ENCODE peak calls at places on chromosomes 3 and 15, in four cellular contexts. One of them, this sample, is unnamed.

GRCh38 chr3:72329354-72329753 is 518.9 kb downstream of the SHQ1 start:
- DNase-seq in K562: no peak
- DNase-seq in HepG2: no peak
- DNase-seq in GM12878: no peak
- DNase-seq in this sample: no peak

GRCh38 chr3:150312018-150312657 is 96.0 kb upstream of the TSC22D2 start:
- DNase-seq in GM12878: no peak
- DNase-seq in K562: no peak
- DNase-seq in HepG2: no peak
- DNase-seq in this sample: peak; percentile 16

GRCh38 chr3:186226466-186226865 is 117.6 kb upstream of the ETV5 start:
- DNase-seq in GM12878: no peak
- DNase-seq in HepG2: no peak
- DNase-seq in K562: no peak
- DNase-seq in this sample: no peak

GRCh38 chr15:99411234-99411633 is 154.6 kb upstream of the MEF2A start:
- DNase-seq in GM12878: no peak
- DNase-seq in K562: no peak
- DNase-seq in HepG2: no peak
- DNase-seq in this sample: no peak

GRCh38 chr3:20130122-20130521 is 55.9 kb downstream of the SGO1 start:
- DNase-seq in GM12878: no peak
- DNase-seq in HepG2: no peak
- DNase-seq in K562: no peak
- DNase-seq in this sample: no peak

GRCh38 chr3:153219147-153219546 is 57.1 kb downstream of the RAP2B start:
- DNase-seq in GM12878: no peak
- DNase-seq in K562: no peak
- DNase-seq in HepG2: no peak
- DNase-seq in this sample: no peak

GRCh38 chr15:35320158-35320780 is 225.7 kb downstream of the DPH6 start:
- DNase-seq in HepG2: no peak
- DNase-seq in GM12878: no peak
- DNase-seq in K562: no peak
- DNase-seq in this sample: no peak

GRCh38 chr3:101898752-101899169 is 49.4 kb downstream of the NFKBIZ start:
- DNase-seq in K562: no peak
- DNase-seq in HepG2: no peak
- DNase-seq in GM12878: peak; percentile 81
- DNase-seq in this sample: no peak

GRCh38 chr3:123202451-123202850 is 708 bp downstream of the SEC22A start:
- DNase-seq in HepG2: peak; percentile 5
- DNase-seq in GM12878: no peak
- DNase-seq in K562: peak; percentile 16
- DNase-seq in this sample: peak; percentile 36

DNA sequence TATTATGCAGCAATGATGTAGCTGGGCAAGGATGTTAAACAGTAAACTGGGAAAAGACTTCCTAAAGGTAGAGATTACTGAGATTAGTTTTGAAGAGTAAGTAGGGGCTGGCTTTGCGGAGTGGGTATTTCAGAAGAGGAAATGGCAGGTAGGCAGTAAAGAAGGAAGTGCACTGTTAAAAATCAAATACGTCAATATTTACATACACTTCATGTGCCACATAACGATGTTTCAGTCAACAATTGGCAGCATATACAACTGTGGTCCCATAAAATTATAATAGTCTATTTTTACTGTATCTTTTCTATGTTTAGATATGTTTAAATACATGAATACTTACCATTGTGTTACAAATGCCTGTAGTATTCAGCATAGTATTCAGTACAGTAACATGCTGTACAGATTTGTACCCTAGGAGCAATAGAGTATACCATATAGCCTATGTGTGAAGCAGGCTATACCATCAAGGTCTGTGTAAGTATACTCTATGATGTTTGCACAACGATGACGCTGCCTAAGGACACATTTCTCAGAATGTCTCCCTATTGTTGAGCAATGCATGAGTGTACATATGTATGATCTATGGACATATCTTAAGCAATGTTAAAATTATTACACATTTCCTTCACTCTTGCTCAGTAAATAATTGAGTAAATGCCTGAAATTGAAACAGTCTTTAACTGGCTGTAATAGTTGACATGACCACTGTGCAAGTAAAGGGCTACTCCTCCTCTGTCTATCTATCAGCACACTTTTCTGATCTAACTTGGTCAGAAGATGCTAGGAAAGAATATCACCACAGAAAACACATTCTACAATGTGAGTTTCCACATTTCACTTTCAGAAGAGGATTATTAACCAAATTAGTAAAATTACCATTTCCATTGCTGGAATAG is 196.7 kb downstream of the ISL2 start:
- DNase-seq in HepG2: peak; percentile 81
- DNase-seq in K562: no peak
- DNase-seq in GM12878: no peak
- DNase-seq in this sample: peak; percentile 51
- TF ChIP-seq CHD4 in HepG2: no peak
- TF ChIP-seq CHD4 in K562: no peak
- TF ChIP-seq CHD4 in GM12878: no peak
- TF ChIP-seq CHD4 in this sample: no peak

GRCh38 chr15:74573987-74574386 is 33.0 kb downstream of the ARID3B start:
- DNase-seq in GM12878: no peak
- DNase-seq in HepG2: no peak
- DNase-seq in K562: no peak
- DNase-seq in this sample: no peak
- TF ChIP-seq CEBPB in GM12878: no peak
- TF ChIP-seq CEBPB in HepG2: no peak
- TF ChIP-seq CEBPB in K562: no peak
- TF ChIP-seq CEBPB in this sample: no peak

GRCh38 chr15:41671656-41672636 is 11.7 kb downstream of the MGA start:
- DNase-seq in HepG2: no peak
- DNase-seq in K562: no peak
- DNase-seq in GM12878: no peak
- DNase-seq in this sample: no peak

GRCh38 chr15:41661078-41661528 is 898 bp downstream of the MGA start:
- DNase-seq in K562: peak; percentile 38
- DNase-seq in HepG2: no peak
- DNase-seq in GM12878: no peak
- DNase-seq in this sample: no peak

GRCh38 chr15:41661529-41662225 is 1.5 kb downstream of the MGA start:
- DNase-seq in HepG2: peak; percentile 74
- DNase-seq in K562: peak; percentile 89
- DNase-seq in GM12878: peak; percentile 43
- DNase-seq in this sample: peak; percentile 55

GRCh38 chr15:41660235-41661077 is at the start of gene MGA:
- DNase-seq in K562: peak; percentile 97
- DNase-seq in GM12878: peak; percentile 84
- DNase-seq in HepG2: peak; percentile 74
- DNase-seq in this sample: peak; percentile 87

GRCh38 chr15:41666353-41666920 is 6.2 kb downstream of the MGA start:
- DNase-seq in K562: no peak
- DNase-seq in GM12878: no peak
- DNase-seq in HepG2: no peak
- DNase-seq in this sample: no peak
- TF ChIP-seq CHD4 in K562: no peak
- TF ChIP-seq CHD4 in GM12878: no peak
- TF ChIP-seq CHD4 in HepG2: no peak
- TF ChIP-seq CHD4 in this sample: no peak

DNA sequence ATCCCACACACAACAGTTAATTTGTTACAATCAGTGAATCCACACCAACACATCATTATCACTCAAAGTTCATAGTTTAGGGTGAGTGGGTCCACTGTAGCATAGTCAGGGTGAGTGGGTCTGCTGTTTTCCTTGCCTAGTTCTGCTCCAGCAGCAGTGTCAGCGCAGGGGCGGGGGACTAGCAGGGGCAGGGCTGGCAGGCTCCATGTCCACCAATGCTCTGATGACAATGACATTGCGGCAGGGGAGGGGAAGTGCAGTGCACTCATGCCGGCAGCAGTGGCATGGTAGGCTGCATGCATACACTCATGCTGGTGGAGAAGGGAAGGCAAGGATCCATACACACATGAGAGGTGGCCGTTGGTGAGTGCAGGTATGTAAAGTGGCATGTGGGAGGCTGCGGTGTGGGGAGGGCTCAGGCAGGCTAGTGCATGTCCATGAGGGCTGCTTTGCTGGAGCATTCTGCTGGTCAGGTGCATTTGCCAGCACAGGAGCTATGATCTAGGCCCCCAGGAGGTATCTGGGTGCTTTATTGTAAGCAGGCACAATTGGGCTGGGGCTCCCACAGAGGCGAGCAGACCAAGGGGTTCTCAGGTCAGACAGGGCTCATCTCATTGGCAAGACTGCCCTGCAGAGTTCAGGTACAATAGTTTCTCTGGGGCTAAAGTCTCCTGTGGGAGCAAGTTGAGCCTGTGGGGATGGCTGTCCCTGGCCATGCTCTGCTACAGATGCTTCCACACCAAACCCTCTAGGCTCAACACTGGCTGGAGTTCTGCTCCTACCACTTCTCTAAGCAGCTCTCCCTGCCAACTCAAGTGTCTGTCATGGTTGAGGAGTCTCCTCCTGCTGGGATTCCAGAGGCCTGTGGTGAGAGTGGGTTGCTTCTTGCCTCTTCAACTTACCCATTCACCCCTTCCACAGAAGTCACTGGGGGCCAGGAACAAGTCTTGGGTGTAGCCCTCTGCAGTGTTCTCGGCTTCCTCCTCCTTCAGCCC is 81.3 kb downstream of the KCNAB1 start:
- DNase-seq in K562: no peak
- DNase-seq in HepG2: no peak
- DNase-seq in GM12878: no peak
- DNase-seq in this sample: no peak
- TF ChIP-seq CEBPB in K562: no peak
- TF ChIP-seq CEBPB in HepG2: no peak
- TF ChIP-seq CEBPB in GM12878: no peak
- TF ChIP-seq CEBPB in this sample: no peak

This sample was measured in A549.